ENCODE peak calls at places on chromosome 6, in six cellular contexts. Y is tibial artery, F is endodermal cell, N is body of pancreas, U is breast epithelium, P is H1. K is an unnamed sample. For H3K27me3, the result is how much of the 10 kb centered on the place peaks cover.

GRCh38 chr6:161342039-161342438 is 68.2 kb upstream of the AGPAT4 start:
- DNase-seq in N (no peak), P (no peak), Y (no peak), U (no peak), F (no peak), K (no peak)

GRCh38 chr6:35973670-35974222 is 50.7 kb downstream of the SLC26A8 start:
- DNase-seq in N (no peak), F (no peak), Y (no peak), P (no peak), U (no peak), K (no peak)

GRCh38 chr6:43278524-43279078 is 19.5 kb upstream of the SLC22A7 start:
- DNase-seq in P (no peak), U (no peak), Y (no peak), N (no peak), F (no peak), K (no peak)

GRCh38 chr6:161439093-161439492 is 165.2 kb upstream of the AGPAT4 start:
- DNase-seq in N (peak), P (no peak), F (no peak), U (peak), Y (no peak), K (peak)

GRCh38 chr6:593907-594212 is 63.0 kb downstream of the HUS1B start:
- DNase-seq in N (no peak), F (peak), P (peak), U (no peak), Y (no peak), K (no peak)

GRCh38 chr6:159180001-159180400 is 10.8 kb downstream of the FNDC1 start:
- DNase-seq in F (no peak), P (no peak), Y (no peak), N (no peak), U (no peak), K (no peak)

GRCh38 chr6:1348675-1349074 is 36.8 kb downstream of the FOXQ1 start:
- DNase-seq in F (peak), P (no peak), U (no peak), N (no peak), Y (no peak), K (no peak)

GRCh38 chr6:36319436-36319762 is 17.3 kb downstream of the BNIP5 start:
- DNase-seq in P (no peak), N (peak), Y (no peak), U (no peak), F (no peak), K (no peak)

GRCh38 chr6:16683524-16684194 is 77.6 kb downstream of the ATXN1 start:
- DNase-seq in F (no peak), N (peak), P (no peak), U (peak), Y (peak), K (peak)

GRCh38 chr6:79463721-79464120 is 73.5 kb downstream of the LCA5 start:
- DNase-seq in Y (no peak), N (no peak), P (no peak), F (peak), U (no peak), K (no peak)

GRCh38 chr6:104477569-104477968 is 382.1 kb downstream of the HACE1 start:
- DNase-seq in Y (no peak), F (no peak), N (no peak), P (no peak), U (no peak), K (no peak)

GRCh38 chr6:142886431-142887170 is 58.4 kb downstream of the HIVEP2 start:
- DNase-seq in Y (no peak), P (no peak), F (no peak), U (no peak), N (no peak), K (no peak)

GRCh38 chr6:46210294-46210693 is 39.5 kb upstream of the ENPP5 start:
- DNase-seq in P (no peak), F (no peak), Y (no peak), N (no peak), U (no peak), K (no peak)

GRCh38 chr6:74717591-74717990 is 488.3 kb downstream of the COL12A1 start:
- DNase-seq in F (no peak), U (no peak), P (no peak), N (no peak), Y (no peak), K (no peak)

GRCh38 chr6:159467473-159468041 is 225.5 kb downstream of the SOD2 start:
- DNase-seq in U (no peak), Y (no peak), F (no peak), P (no peak), N (no peak), K (no peak)

GRCh38 chr6:125787791-125788190 is 3.0 kb upstream of the NCOA7 start:
- DNase-seq in U (no peak), Y (no peak), F (no peak), N (peak), P (no peak), K (no peak)

GRCh38 chr6:140319209-140319608 is 944.8 kb upstream of the CITED2 start:
- DNase-seq in U (no peak), P (no peak), F (no peak), Y (no peak), N (no peak), K (no peak)

GRCh38 chr6:117465691-117466090 is 16.8 kb upstream of the DCBLD1 start:
- DNase-seq in Y (no peak), F (no peak), P (no peak), U (no peak), N (no peak), K (no peak)

GRCh38 chr6:114514153-114514552 is 171.3 kb upstream of the HS3ST5 start:
- DNase-seq in N (no peak), U (no peak), F (no peak), P (no peak), Y (no peak), K (no peak)

GRCh38 chr6:549901-550300 is 107.0 kb downstream of the HUS1B start:
- DNase-seq in P (no peak), N (no peak), U (no peak), F (no peak), Y (no peak), K (no peak)

GRCh38 chr6:26594730-26595632 is 1.8 kb upstream of the ABT1 start:
- DNase-seq in F (peak), U (no peak), Y (no peak), P (peak), N (no peak), K (no peak)

GRCh38 chr6:128519931-128520435 is 416 bp downstream of the PTPRK start:
- DNase-seq in N (peak), P (peak), Y (peak), F (peak), U (peak), K (peak)

GRCh38 chr6:56938634-56939294 is 16.1 kb upstream of the BEND6 start:
- DNase-seq in U (no peak), F (no peak), Y (peak), P (no peak), N (no peak), K (no peak)

GRCh38 chr6:149387787-149388512 is 12.1 kb upstream of the SUMO4 start:
- DNase-seq in U (no peak), N (no peak), P (no peak), Y (no peak), F (no peak), K (no peak)

GRCh38 chr6:97841763-97842162 is 558.7 kb upstream of the MMS22L start:
- DNase-seq in F (no peak), Y (no peak), U (no peak), P (no peak), N (no peak), K (no peak)

GRCh38 chr6:52634211-52634610 is 36.7 kb upstream of the TMEM14A start:
- DNase-seq in P (no peak), U (no peak), Y (no peak), F (no peak), N (no peak), K (no peak)

DNA sequence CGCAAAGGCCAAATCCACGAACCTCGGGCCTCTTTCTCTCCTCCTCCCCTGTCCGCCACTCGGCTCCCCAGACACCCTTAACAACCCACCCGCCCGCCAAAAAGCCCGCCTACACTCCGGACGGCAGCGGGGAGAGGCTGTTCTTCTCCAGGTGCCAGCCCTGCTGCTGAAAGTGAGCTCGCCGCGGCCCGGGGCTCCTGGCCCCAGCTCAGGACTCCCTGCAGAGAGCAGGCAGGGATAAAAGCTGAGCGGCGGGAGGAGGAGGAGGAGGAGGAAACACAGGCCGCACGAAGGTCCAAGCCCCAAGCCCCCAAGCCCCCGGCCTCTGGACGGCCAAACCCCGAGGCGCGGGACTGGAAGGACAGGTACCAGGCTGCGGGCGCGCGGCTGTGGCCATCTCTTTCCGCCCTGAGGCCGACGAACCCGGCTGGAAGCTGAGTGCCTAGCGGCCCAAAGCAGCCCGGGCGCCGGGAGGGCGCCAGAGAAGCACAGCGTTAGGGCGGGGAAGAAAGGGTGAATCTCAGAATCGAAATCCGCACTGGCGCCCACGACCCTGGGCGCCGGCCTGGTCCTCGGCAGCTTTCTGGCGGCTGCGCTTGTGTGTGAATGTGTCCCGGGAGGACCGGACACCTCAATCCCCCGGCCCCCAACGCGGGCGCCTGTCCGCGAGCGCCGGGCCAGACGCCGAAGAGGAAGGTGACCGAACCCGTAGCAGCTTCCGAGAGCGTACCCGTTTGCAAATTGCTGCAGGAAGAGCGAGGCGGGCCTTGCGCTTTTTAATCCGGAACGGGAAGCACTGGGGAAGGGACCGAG is 3.2 kb downstream of the NRN1 start:
- DNase-seq in U (no peak), N (no peak), F (peak), P (peak), Y (no peak), K (no peak)
- H3K27me3 ChIP-seq in U (half or more), N (under half), F (half or more), P (half or more), Y (under half), K (half or more)

GRCh38 chr6:37766717-37767116 is 52.8 kb upstream of the ZFAND3 start:
- DNase-seq in U (no peak), Y (no peak), F (no peak), P (no peak), N (no peak), K (no peak)
- H3K27me3 ChIP-seq in U (under half), Y (under half), F (half or more), P (half or more), N (under half), K (under half)

GRCh38 chr6:28634406-28634757 is 108.7 kb downstream of the GPX5 start:
- DNase-seq in F (no peak), U (no peak), P (no peak), N (no peak), Y (no peak), K (no peak)
- H3K27me3 ChIP-seq in F (under half), U (half or more), P (under half), N (under half), Y (under half), K (half or more)

GRCh38 chr6:164379786-164380185 is 929.6 kb downstream of the C6orf118 start:
- DNase-seq in N (no peak), P (no peak), U (no peak), F (no peak), Y (no peak), K (no peak)
- H3K27me3 ChIP-seq in N (under half), P (under half), U (under half), F (under half), Y (under half), K (under half)

GRCh38 chr6:41409489-41409888 is 74.1 kb downstream of the NCR2 start:
- DNase-seq in F (no peak), P (no peak), U (no peak), N (no peak), Y (no peak), K (no peak)
- H3K27me3 ChIP-seq in F (half or more), P (half or more), U (under half), N (under half), Y (under half), K (under half)

K was measured in tibial nerve.